ENCODE peak calls at places on chromosome 19, in ten cellular contexts. P, O, L, I, R, N, B, W, C and K are unnamed samples.

GRCh38 chr19:44847144-44848035 is 1.3 kb downstream of the NECTIN2 start:
- DNase-seq in P (peak; percentile 88), O (peak; percentile 73), L (peak; percentile 58), I (peak; percentile 55), R (no peak), N (peak; percentile 70), B (peak; percentile 80), W (no peak), C (peak; percentile 80), K (peak; percentile 87)

GRCh38 chr19:45960595-45961235 is 12.9 kb downstream of the NOVA2 start:
- DNase-seq in P (no peak), O (no peak), L (no peak), I (no peak), R (no peak), N (no peak), B (no peak), W (no peak), C (no peak), K (no peak)

GRCh38 chr19:7348587-7349230 is at the start of gene ARHGEF18:
- DNase-seq in P (peak; percentile 61), O (no peak), L (no peak), I (no peak), R (no peak), N (peak; percentile 23), B (peak; percentile 35), W (peak; percentile 88), C (peak; percentile 30), K (no peak)

GRCh38 chr19:46218160-46218559 is 11.4 kb upstream of the IGFL1 start:
- DNase-seq in P (no peak), O (no peak), L (peak; percentile 6), I (peak; percentile 32), R (no peak), N (no peak), B (no peak), W (no peak), C (no peak), K (no peak)

GRCh38 chr19:30664358-30665058 is 292.3 kb downstream of the ZNF536 start:
- DNase-seq in P (no peak), O (no peak), L (peak; percentile 4), I (no peak), R (no peak), N (peak; percentile 63), B (no peak), W (no peak), C (peak; percentile 67), K (peak; percentile 24)

GRCh38 chr19:23991170-23991569 is 76.5 kb downstream of the ZNF726 start:
- DNase-seq in P (no peak), O (no peak), L (no peak), I (peak; percentile 84), R (no peak), N (no peak), B (no peak), W (no peak), C (no peak), K (no peak)

GRCh38 chr19:20162821-20163220 is 4.2 kb upstream of the ZNF486 start:
- DNase-seq in P (no peak), O (no peak), L (no peak), I (no peak), R (no peak), N (no peak), B (no peak), W (no peak), C (no peak), K (no peak)

GRCh38 chr19:44544031-44544430 is 14.6 kb upstream of the CEACAM20 start:
- DNase-seq in P (no peak), O (no peak), L (no peak), I (no peak), R (no peak), N (no peak), B (no peak), W (no peak), C (no peak), K (no peak)

GRCh38 chr19:34220472-34221063 is 33.8 kb upstream of the GARRE1 start:
- DNase-seq in P (peak; percentile 69), O (no peak), L (peak; percentile 53), I (peak; percentile 52), R (no peak), N (no peak), B (peak; percentile 75), W (no peak), C (peak; percentile 40), K (no peak)

GRCh38 chr19:46623915-46624502 is 880 bp downstream of the PTGIR start:
- DNase-seq in P (no peak), O (no peak), L (no peak), I (no peak), R (no peak), N (no peak), B (no peak), W (no peak), C (no peak), K (no peak)

GRCh38 chr19:7619671-7620441 is 9.5 kb downstream of the XAB2 start:
- DNase-seq in P (no peak), O (no peak), L (no peak), I (no peak), R (no peak), N (no peak), B (no peak), W (no peak), C (no peak), K (no peak)

GRCh38 chr19:55146078-55146647 is 2.8 kb downstream of the TNNT1 start:
- DNase-seq in P (no peak), O (no peak), L (no peak), I (no peak), R (no peak), N (no peak), B (no peak), W (no peak), C (no peak), K (no peak)

GRCh38 chr19:51735759-51736449 is 12.1 kb upstream of the HAS1 start:
- DNase-seq in P (peak; percentile 83), O (no peak), L (peak; percentile 3), I (no peak), R (no peak), N (peak; percentile 31), B (peak; percentile 72), W (no peak), C (peak; percentile 77), K (no peak)

GRCh38 chr19:40232949-40233810 is 6.7 kb upstream of the CCNP start:
- DNase-seq in P (no peak), O (no peak), L (no peak), I (no peak), R (no peak), N (no peak), B (no peak), W (no peak), C (no peak), K (no peak)

GRCh38 chr19:39304701-39305571 is 8.7 kb downstream of the IFNL1 start:
- DNase-seq in P (peak; percentile 30), O (no peak), L (no peak), I (no peak), R (no peak), N (no peak), B (no peak), W (no peak), C (no peak), K (no peak)

GRCh38 chr19:42078058-42078457 is 2.1 kb downstream of the ZNF574 start:
- DNase-seq in P (no peak), O (no peak), L (no peak), I (no peak), R (no peak), N (no peak), B (no peak), W (no peak), C (no peak), K (no peak)
- H3K4me3 ChIP-seq in P (no peak overlapping the region), O (no peak overlapping the region), L (no peak overlapping the region), I (no peak overlapping the region), R (no peak overlapping the region), N (no peak overlapping the region), B (no peak overlapping the region), W (no peak overlapping the region), C (no peak overlapping the region), K (peak overlapping the region; percentile 3)

GRCh38 chr19:32339988-32340874 is 5.2 kb upstream of the ZNF507 start:
- DNase-seq in P (peak; percentile 70), O (peak; percentile 22), L (peak; percentile 27), I (peak; percentile 27), R (no peak), N (peak; percentile 68), B (peak; percentile 69), W (no peak), C (peak; percentile 80), K (no peak)
- TF ChIP-seq CTCF in P (peak; percentile 31), O (peak; percentile 15), L (peak; percentile 60), I (peak; percentile 70), R (peak; percentile 76), N (peak; percentile 84), B (peak; percentile 77), W (peak; percentile 73), C (peak; percentile 68), K (peak; percentile 74)

GRCh38 chr19:49891393-49891792 is 5.3 kb downstream of the IL4I1 start:
- DNase-seq in P (no peak), O (no peak), L (no peak), I (no peak), R (no peak), N (no peak), B (no peak), W (no peak), C (no peak), K (no peak)

GRCh38 chr19:49889038-49889686 is 7.5 kb downstream of the IL4I1 start:
- DNase-seq in P (no peak), O (no peak), L (no peak), I (no peak), R (no peak), N (no peak), B (no peak), W (no peak), C (no peak), K (no peak)

GRCh38 chr19:49888478-49888901 is 8.2 kb downstream of the IL4I1 start:
- DNase-seq in P (no peak), O (no peak), L (no peak), I (no peak), R (no peak), N (no peak), B (no peak), W (no peak), C (no peak), K (no peak)

GRCh38 chr19:49890349-49891311 is 6.1 kb downstream of the IL4I1 start:
- DNase-seq in P (no peak), O (no peak), L (no peak), I (peak; percentile 33), R (no peak), N (no peak), B (no peak), W (peak; percentile 85), C (no peak), K (no peak)

GRCh38 chr19:49889687-49890348 is 6.9 kb downstream of the IL4I1 start:
- DNase-seq in P (no peak), O (peak; percentile 73), L (peak; percentile 61), I (peak; percentile 62), R (no peak), N (peak; percentile 74), B (peak; percentile 69), W (no peak), C (peak; percentile 81), K (no peak)
- H3K4me3 ChIP-seq in P (peak overlapping the region; percentile 28), O (no peak overlapping the region), L (peak overlapping the region; percentile 6), I (peak overlapping the region; percentile 24), R (peak overlapping the region; percentile 19), N (peak overlapping the region; percentile 60), B (peak overlapping the region; percentile 22), W (no peak overlapping the region), C (peak overlapping the region; percentile 30), K (peak overlapping the region; percentile 60)

DNA sequence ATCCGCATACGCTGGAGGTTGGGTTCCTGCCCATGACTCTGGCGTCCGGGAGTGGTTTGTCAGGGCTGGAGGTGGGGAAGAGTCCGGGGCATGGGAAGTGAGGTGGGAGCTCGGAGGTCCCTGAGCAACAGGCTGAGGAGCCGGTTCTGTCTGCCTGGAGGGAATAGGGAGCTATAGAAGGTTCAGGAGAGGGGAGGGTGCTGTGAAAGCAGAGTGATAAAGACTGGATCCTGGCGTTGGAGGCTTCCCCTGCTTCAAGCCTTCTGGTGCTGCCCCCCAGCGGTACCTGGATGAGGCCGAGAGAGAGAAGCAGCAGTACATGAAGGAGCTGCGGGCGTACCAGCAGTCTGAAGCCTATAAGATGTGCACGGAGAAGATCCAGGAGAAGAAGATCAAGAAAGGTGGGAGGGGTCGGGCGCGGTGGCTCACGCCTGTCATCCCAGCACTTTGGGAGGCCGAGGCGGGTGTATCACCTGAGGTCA is 2.6 kb downstream of the HMG20B start:
- DNase-seq in P (no peak), O (no peak), L (peak; percentile 16), I (no peak), R (no peak), N (no peak), B (no peak), W (no peak), C (no peak), K (no peak)
- TF ChIP-seq CTCF in P (no peak), O (no peak), L (peak; percentile 22), I (peak; percentile 33), R (peak; percentile 23), N (no peak), B (no peak), W (peak; percentile 48), C (no peak), K (no peak)